ENCODE peak calls at places on chromosomes 3 and 15, in six cellular contexts. W is mammary epithelial cell, Y is right lobe of liver, C is upper lobe of right lung, R is hepatocyte, N is tibial artery. V is an unnamed sample. For H3K4me1, the result is how much of the 10 kb centered on the place peaks cover.

GRCh38 chr3:188573929-188574317 is 420.0 kb downstream of the LPP start:
- DNase-seq in N (no peak), Y (no peak), C (no peak), W (no peak), R (no peak), V (peak)

GRCh38 chr3:127089487-127090145 is 103.3 kb upstream of the PRR23E start:
- DNase-seq in W (no peak), Y (no peak), C (no peak), N (no peak), R (no peak), V (peak)

GRCh38 chr15:93359780-93360161 is 270.8 kb upstream of the RGMA start:
- DNase-seq in N (no peak), R (peak), Y (no peak), C (no peak), W (no peak), V (no peak)

GRCh38 chr3:196268270-196269163 is 19.0 kb downstream of the PCYT1A start:
- DNase-seq in R (no peak), C (no peak), N (no peak), Y (no peak), W (peak), V (no peak)

GRCh38 chr3:43632269-43632733 is 10.5 kb upstream of the ANO10 start:
- DNase-seq in N (no peak), W (peak), R (no peak), Y (no peak), C (no peak), V (no peak)

GRCh38 chr15:74838117-74838516 is 4.8 kb downstream of the ULK3 start:
- DNase-seq in R (no peak), Y (no peak), N (no peak), W (no peak), C (no peak), V (peak)

GRCh38 chr3:172156309-172156998 is 117.1 kb downstream of the FNDC3B start:
- DNase-seq in N (no peak), Y (peak), C (peak), W (peak), R (no peak), V (no peak)

GRCh38 chr15:80455668-80456442 is 51.7 kb downstream of the ARNT2 start:
- DNase-seq in Y (peak), R (peak), C (no peak), N (peak), W (peak), V (peak)

GRCh38 chr3:197801801-197802504 is 10.9 kb downstream of the LRCH3 start:
- DNase-seq in W (peak), C (no peak), Y (no peak), N (no peak), R (no peak), V (peak)
- H3K4me3 ChIP-seq in W (no peak), C (no peak), Y (no peak), N (no peak), R (no peak), V (no peak)

DNA sequence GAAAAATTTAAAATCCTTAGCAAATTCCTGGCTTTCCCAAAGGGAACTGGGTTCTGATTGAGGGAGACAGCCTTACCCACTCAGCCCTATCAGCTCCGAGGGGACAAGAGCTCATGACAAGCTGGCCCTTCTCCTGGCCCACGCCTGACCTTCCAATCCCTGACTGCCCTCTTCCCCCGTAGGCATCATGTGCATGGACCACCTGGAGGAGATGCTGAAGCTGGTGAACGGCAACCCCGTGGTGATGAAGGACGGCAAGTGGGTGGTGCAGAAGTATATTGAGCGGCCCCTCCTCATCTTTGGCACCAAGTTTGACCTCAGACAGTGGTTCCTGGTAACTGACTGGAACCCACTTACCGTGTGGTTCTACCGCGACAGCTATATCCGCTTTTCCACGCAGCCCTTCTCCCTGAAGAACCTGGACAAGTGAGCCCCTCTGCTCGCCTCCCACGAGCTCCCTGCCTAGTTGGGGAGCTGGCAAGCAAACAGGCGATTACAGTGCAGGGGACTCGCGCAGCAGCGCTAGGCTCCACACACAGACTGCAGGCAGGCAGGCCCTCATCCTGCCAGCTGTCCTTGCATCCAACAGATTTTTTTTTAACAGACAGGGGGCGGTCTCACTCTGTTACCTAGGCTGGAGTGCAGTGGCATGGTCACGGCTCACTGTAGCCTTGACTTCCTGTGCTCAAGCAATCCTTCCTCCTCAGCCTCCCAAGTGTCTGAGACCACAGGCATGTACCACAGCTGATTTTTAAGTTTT is 16.8 kb downstream of the RPUSD3 start:
- DNase-seq in Y (no peak), C (no peak), R (no peak), N (no peak), W (no peak), V (peak)
- TF ChIP-seq CTCF in Y (peak), C (peak), R (peak), N (no peak), W (peak), V (peak)

GRCh38 chr3:27616031-27616430 is 106.1 kb downstream of the EOMES start:
- DNase-seq in C (no peak), W (no peak), Y (no peak), N (no peak), R (no peak), V (peak)

GRCh38 chr3:27613846-27614500 is 108.2 kb downstream of the EOMES start:
- DNase-seq in W (no peak), R (no peak), C (no peak), N (no peak), Y (no peak), V (no peak)

GRCh38 chr3:27615555-27615954 is 106.6 kb downstream of the EOMES start:
- DNase-seq in N (no peak), W (no peak), C (no peak), Y (no peak), R (no peak), V (no peak)

GRCh38 chr3:27617552-27617951 is 104.6 kb downstream of the EOMES start:
- DNase-seq in W (no peak), R (no peak), Y (no peak), C (no peak), N (no peak), V (no peak)

DNA sequence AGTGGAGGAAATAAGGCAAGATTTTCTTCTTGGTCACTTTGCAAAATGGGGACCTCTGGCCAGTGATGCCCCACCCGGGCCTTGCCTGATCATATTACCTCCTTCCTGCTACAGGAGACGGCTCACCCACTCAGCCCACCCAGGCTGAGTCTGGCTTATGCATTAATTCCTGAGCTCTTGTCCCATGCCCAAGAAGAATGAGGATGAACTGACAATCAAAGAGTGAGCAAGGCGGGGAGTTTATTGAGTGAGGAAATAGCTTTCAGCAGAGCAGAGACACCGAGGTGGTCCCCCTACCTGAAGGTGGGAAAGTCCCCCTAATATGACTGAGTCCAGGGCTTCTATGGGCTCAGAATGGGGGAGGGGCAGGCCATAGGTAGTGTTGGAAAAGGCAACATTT is 107.5 kb downstream of the EOMES start:
- DNase-seq in C (no peak), Y (no peak), W (no peak), N (no peak), R (no peak), V (no peak)
- H3K4me1 ChIP-seq in C (under half), Y (under half), W (under half), N (under half), R (under half), V (under half)

GRCh38 chr3:111669926-111670630 is 74.9 kb upstream of the ZBED2 start:
- DNase-seq in Y (no peak), W (no peak), N (no peak), C (no peak), R (no peak), V (no peak)
- H3K4me3 ChIP-seq in Y (no peak), W (no peak), N (no peak), C (no peak), R (no peak), V (no peak)

DNA sequence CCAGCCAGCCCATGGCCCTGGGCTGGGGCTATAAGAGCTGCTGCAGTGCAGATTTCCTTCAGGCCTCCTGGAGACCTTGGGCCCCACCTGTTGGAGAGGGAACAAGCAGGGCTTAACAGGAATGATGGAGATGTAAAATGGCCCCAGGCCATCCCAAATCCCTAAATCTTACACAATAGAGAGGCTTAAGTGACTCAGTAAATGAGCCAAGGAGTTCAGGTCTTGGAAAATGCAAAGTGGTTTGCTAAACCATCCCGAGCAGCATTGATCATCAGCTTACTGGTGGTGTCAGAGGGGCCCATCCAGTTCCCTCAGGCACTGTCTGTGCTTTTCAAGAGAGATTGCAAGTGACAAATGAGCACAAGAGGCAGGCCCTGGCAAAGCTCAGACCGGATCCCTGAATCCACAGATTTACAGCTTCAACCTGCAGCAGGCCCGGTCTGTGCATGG is 325.5 kb downstream of the UACA start:
- DNase-seq in Y (no peak), R (no peak), N (no peak), W (peak), C (no peak), V (peak)
- TF ChIP-seq CTCF in Y (no peak), R (no peak), N (no peak), W (peak), C (no peak), V (peak)

GRCh38 chr3:10443791-10444429 is 61.5 kb downstream of the ATP2B2 start:
- DNase-seq in R (no peak), W (no peak), Y (no peak), C (no peak), N (no peak), V (no peak)
- H3K4me1 ChIP-seq in R (under half), W (under half), Y (under half), C (under half), N (under half), V (under half)

GRCh38 chr15:32859246-32859645 is 141.4 kb downstream of the GREM1 start:
- DNase-seq in N (no peak), C (no peak), W (no peak), R (no peak), Y (no peak), V (no peak)
- H3K4me3 ChIP-seq in N (no peak), C (no peak), W (no peak), R (no peak), Y (no peak), V (no peak)